ENCODE peak calls at places on chromosomes 2 and 18, in four cellular contexts. X, N, W and E are unnamed samples.

GRCh38 chr18:50819027-50819726 is 639 bp downstream of the MRO start:
- DNase-seq in X (no peak), N (no peak), W (peak; percentile 56), E (peak; percentile 17)

GRCh38 chr18:28127763-28128737 is 48.9 kb downstream of the CDH2 start:
- DNase-seq in X (no peak), N (no peak), W (peak; percentile 92), E (no peak)

GRCh38 chr2:202541137-202541536 is 93.6 kb upstream of the FAM117B start:
- DNase-seq in X (no peak), N (no peak), W (no peak), E (no peak)

GRCh38 chr18:48790226-48790863 is 160.4 kb downstream of the SMAD7 start:
- DNase-seq in X (no peak), N (no peak), W (no peak), E (no peak)

GRCh38 chr18:61833978-61834377 is 58.8 kb downstream of the RNF152 start:
- DNase-seq in X (no peak), N (no peak), W (no peak), E (no peak)

GRCh38 chr2:209840434-209840833 is 68.8 kb downstream of the UNC80 start:
- DNase-seq in X (no peak), N (no peak), W (no peak), E (no peak)

GRCh38 chr2:155975734-155976133 is 356.8 kb downstream of the NR4A2 start:
- DNase-seq in X (no peak), N (no peak), W (peak; percentile 91), E (no peak)

GRCh38 chr2:147460140-147460539 is 384.7 kb upstream of the ACVR2A start:
- DNase-seq in X (no peak), N (no peak), W (no peak), E (no peak)

GRCh38 chr2:128573531-128573930 is 254.9 kb upstream of the HS6ST1 start:
- DNase-seq in X (no peak), N (no peak), W (no peak), E (no peak)

GRCh38 chr18:44681611-44682010 is 923 bp downstream of the SETBP1 start:
- DNase-seq in X (no peak), N (no peak), W (no peak), E (no peak)

GRCh38 chr2:177998006-177998405 is 74.6 kb downstream of the PDE11A start:
- DNase-seq in X (no peak), N (no peak), W (no peak), E (no peak)

GRCh38 chr18:7728297-7728696 is 161.2 kb downstream of the PTPRM start:
- DNase-seq in X (no peak), N (no peak), W (no peak), E (no peak)

GRCh38 chr2:23679044-23679443 is 247.9 kb downstream of the ATAD2B start:
- DNase-seq in X (no peak), N (no peak), W (no peak), E (no peak)

GRCh38 chr2:238116298-238117198 is 16.4 kb downstream of the ESPNL start:
- DNase-seq in X (no peak), N (no peak), W (no peak), E (no peak)

GRCh38 chr2:231359948-231360347 is 35.6 kb upstream of the B3GNT7 start:
- DNase-seq in X (no peak), N (no peak), W (no peak), E (no peak)

GRCh38 chr2:145161656-145162055 is 641.7 kb upstream of the ZEB2 start:
- DNase-seq in X (no peak), N (no peak), W (no peak), E (no peak)

GRCh38 chr18:77055429-77056310 is 76.9 kb downstream of the MBP start:
- DNase-seq in X (no peak), N (no peak), W (no peak), E (no peak)

GRCh38 chr18:666177-666576 is 8.7 kb downstream of the TYMS start:
- DNase-seq in X (no peak), N (no peak), W (no peak), E (no peak)

GRCh38 chr2:173050684-173051083 is 25.0 kb upstream of the MAP3K20 start:
- DNase-seq in X (no peak), N (no peak), W (no peak), E (no peak)

GRCh38 chr2:179613299-179613651 is 248.1 kb downstream of the ZNF385B start:
- DNase-seq in X (no peak), N (no peak), W (no peak), E (no peak)

GRCh38 chr2:200302940-200303727 is 3.4 kb upstream of the SPATS2L start:
- DNase-seq in X (no peak), N (no peak), W (peak; percentile 100), E (no peak)

GRCh38 chr2:206915136-206915535 is 24.2 kb upstream of the CPO start:
- DNase-seq in X (no peak), N (no peak), W (peak; percentile 6), E (no peak)

GRCh38 chr2:198135481-198135934 is 331.1 kb downstream of the PLCL1 start:
- DNase-seq in X (no peak), N (no peak), W (no peak), E (no peak)

GRCh38 chr18:61998957-61999356 is 106.2 kb upstream of the RNF152 start:
- DNase-seq in X (no peak), N (no peak), W (no peak), E (no peak)

GRCh38 chr2:47230418-47230817 is 75.3 kb upstream of the STPG4 start:
- DNase-seq in X (no peak), N (no peak), W (no peak), E (no peak)

GRCh38 chr18:26978812-26979341 is 113.4 kb upstream of the AQP4 start:
- DNase-seq in X (peak; percentile 76), N (no peak), W (no peak), E (no peak)

GRCh38 chr2:134304726-134305509 is 51.0 kb downstream of the MGAT5 start:
- DNase-seq in X (no peak), N (no peak), W (no peak), E (no peak)

GRCh38 chr2:96797066-96797625 is 18.9 kb upstream of the CNNM3 start:
- DNase-seq in X (no peak), N (no peak), W (no peak), E (no peak)

GRCh38 chr2:233451950-233452349 is 97.7 kb downstream of the DGKD start:
- DNase-seq in X (no peak), N (peak; percentile 52), W (no peak), E (no peak)

GRCh38 chr2:11094021-11094810 is 61.1 kb upstream of the SLC66A3 start:
- DNase-seq in X (no peak), N (no peak), W (no peak), E (no peak)

GRCh38 chr2:149579972-149580882 is 7.3 kb downstream of the MMADHC start:
- DNase-seq in X (no peak), N (no peak), W (no peak), E (no peak)

GRCh38 chr18:7370812-7371211 is 139.9 kb downstream of the LRRC30 start:
- DNase-seq in X (no peak), N (no peak), W (no peak), E (no peak)

DNA sequence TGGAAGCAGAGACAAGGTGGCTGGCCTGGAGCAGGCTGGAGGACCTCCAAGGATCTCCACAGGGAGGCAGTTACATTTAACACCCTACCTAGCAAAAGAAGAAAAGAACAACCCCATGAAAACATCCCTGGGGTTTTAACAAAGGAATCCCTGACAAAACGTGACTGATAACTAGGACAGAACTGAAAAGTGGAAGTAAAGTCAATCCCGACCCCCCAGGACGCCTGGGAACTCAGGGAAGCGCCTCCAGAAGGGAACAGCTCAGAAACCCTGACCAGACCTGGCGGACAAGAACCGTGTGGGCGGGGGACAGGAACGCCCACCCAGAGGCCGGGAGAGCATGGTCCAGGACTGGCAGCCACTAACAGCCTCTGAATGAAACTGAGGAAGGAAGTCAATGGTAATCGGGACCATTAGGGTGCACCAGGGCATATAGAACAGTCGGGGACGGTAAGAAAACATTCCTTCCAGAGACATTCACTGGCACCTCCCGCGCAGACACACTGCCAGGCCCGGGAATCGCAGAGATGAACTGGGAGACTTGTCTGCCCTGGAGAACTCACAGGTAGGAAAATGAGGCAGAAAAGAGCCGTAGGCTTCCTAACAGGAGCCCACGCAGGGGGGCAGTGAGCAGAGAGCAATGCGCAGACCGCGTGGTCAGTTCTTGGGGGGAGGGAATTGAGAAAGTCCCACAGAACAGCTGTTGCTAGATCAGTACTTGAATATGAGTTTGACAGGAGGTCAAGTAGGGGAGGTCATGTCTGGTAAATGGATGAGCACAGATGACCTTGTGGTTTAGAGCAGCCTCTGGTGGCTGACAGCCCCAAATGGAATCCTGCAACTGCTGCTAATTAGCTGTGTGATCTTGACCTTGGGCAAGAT is 1.3 kb upstream of the TBC1D8 start:
- DNase-seq in X (peak; percentile 44), N (no peak), W (peak; percentile 85), E (no peak)
- TF ChIP-seq FOXM1 in X (no peak), N (no peak), W (no peak), E (no peak)

DNA sequence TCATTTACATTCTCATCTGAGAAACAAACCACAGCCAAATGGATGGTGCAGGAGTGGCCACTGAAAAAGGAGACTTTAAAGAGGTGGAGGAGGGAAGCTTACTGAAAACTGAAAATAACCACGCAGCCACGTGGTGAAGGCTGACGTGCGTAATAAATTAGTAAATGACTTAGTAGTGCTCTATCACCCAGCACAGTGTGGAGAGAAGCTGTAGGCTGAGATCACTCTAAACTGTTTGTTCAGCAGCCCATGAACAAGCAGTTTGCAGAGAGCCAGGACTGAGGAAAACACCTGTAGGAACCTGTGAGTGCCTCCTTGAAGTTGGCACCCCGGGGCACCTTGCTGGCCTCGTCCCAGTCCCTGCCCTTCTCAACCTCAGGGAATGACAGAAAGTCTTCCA is 193.0 kb downstream of the TXNL1 start:
- DNase-seq in X (no peak), N (no peak), W (no peak), E (no peak)
- TF ChIP-seq SP1 in X (no peak), N (no peak), W (no peak), E (no peak)

GRCh38 chr2:175854665-175855064 is 147.4 kb downstream of the LNPK start:
- DNase-seq in X (no peak), N (no peak), W (no peak), E (no peak)
- TF ChIP-seq FOXM1 in X (no peak), N (no peak), W (no peak), E (no peak)

GRCh38 chr2:12858786-12859185 is 142.1 kb downstream of the TRIB2 start:
- DNase-seq in X (no peak), N (no peak), W (no peak), E (no peak)
- TF ChIP-seq SP1 in X (no peak), N (no peak), W (no peak), E (no peak)